ENCODE peak calls at places on chromosome 4, in seven cellular contexts. U is IMR-90; T is SK-MEL-5; Q is neural progenitor cell; F is kidney tubule cell; B is activated CD4-positive, alpha-beta T cell treated with anti-CD3 and anti-CD28 coated beads, Interleukin-2, amount 50 U/mL, for 1 hour; D is NT2/D1. M is an unnamed sample.

GRCh38 chr4:36165256-36166005 is 78.9 kb downstream of the ARAP2 start:
- DNase-seq in U (peak), T (no peak), Q (no peak), F (peak), B (no peak), D (no peak), M (no peak)

GRCh38 chr4:10623241-10623640 is 61.3 kb downstream of the CLNK start:
- DNase-seq in U (peak), T (no peak), Q (no peak), F (no peak), B (no peak), D (no peak), M (no peak)

GRCh38 chr4:151646322-151646721 is 114.5 kb downstream of the GATB start:
- DNase-seq in U (no peak), T (peak), Q (no peak), F (no peak), B (no peak), D (peak), M (no peak)

GRCh38 chr4:147596976-147597375 is 20.2 kb upstream of the TMEM184C start:
- DNase-seq in U (peak), T (no peak), Q (no peak), F (peak), B (no peak), D (no peak), M (no peak)

GRCh38 chr4:189117426-189117825 is 823.2 kb upstream of the FRG1 start:
- DNase-seq in U (peak), T (peak), Q (peak), F (peak), B (no peak), D (no peak), M (no peak)

GRCh38 chr4:90226734-90227133 is 99.5 kb downstream of the CCSER1 start:
- DNase-seq in U (no peak), T (no peak), Q (no peak), F (peak), B (no peak), D (no peak), M (no peak)

GRCh38 chr4:158163941-158164665 is 8.7 kb downstream of the GASK1B start:
- DNase-seq in U (no peak), T (peak), Q (no peak), F (no peak), B (no peak), D (no peak), M (no peak)

GRCh38 chr4:124386648-124387047 is 325.9 kb downstream of the ANKRD50 start:
- DNase-seq in U (no peak), T (no peak), Q (no peak), F (no peak), B (no peak), D (no peak), M (no peak)

GRCh38 chr4:113109106-113109740 is 59.8 kb downstream of the ANK2 start:
- DNase-seq in U (no peak), T (no peak), Q (no peak), F (no peak), B (no peak), D (no peak), M (no peak)

GRCh38 chr4:107710493-107711459 is 9.3 kb downstream of the PAPSS1 start:
- DNase-seq in U (no peak), T (no peak), Q (no peak), F (no peak), B (no peak), D (no peak), M (no peak)

GRCh38 chr4:34261799-34262314 is 1982.5 kb downstream of the ARAP2 start:
- DNase-seq in U (no peak), T (no peak), Q (peak), F (peak), B (no peak), D (no peak), M (no peak)

GRCh38 chr4:86542319-86543027 is 51.6 kb upstream of the PTPN13 start:
- DNase-seq in U (no peak), T (no peak), Q (peak), F (no peak), B (no peak), D (no peak), M (no peak)

GRCh38 chr4:71498002-71498401 is 159.2 kb downstream of the SLC4A4 start:
- DNase-seq in U (peak), T (no peak), Q (no peak), F (no peak), B (no peak), D (no peak), M (no peak)

GRCh38 chr4:138736362-138736761 is 279.2 kb upstream of the NOCT start:
- DNase-seq in U (peak), T (no peak), Q (no peak), F (peak), B (no peak), D (no peak), M (no peak)

GRCh38 chr4:177005801-177006230 is 213.1 kb upstream of the VEGFC start:
- DNase-seq in U (peak), T (peak), Q (no peak), F (peak), B (no peak), D (no peak), M (no peak)

GRCh38 chr4:87911252-87911774 is 64.2 kb upstream of the SPP1 start:
- DNase-seq in U (no peak), T (peak), Q (no peak), F (no peak), B (no peak), D (no peak), M (no peak)

GRCh38 chr4:153585021-153585420 is 99.1 kb upstream of the TLR2 start:
- DNase-seq in U (no peak), T (no peak), Q (no peak), F (no peak), B (no peak), D (no peak), M (no peak)

GRCh38 chr4:39062094-39062493 is at the start of gene KLHL5:
- DNase-seq in U (no peak), T (peak), Q (peak), F (no peak), B (no peak), D (peak), M (peak)

GRCh38 chr4:74037076-74037475 is 1.4 kb downstream of the CXCL3 start:
- DNase-seq in U (no peak), T (no peak), Q (peak), F (no peak), B (no peak), D (no peak), M (no peak)

GRCh38 chr4:144738649-144739048 is 92.7 kb downstream of the HHIP start:
- DNase-seq in U (no peak), T (no peak), Q (no peak), F (no peak), B (no peak), D (no peak), M (no peak)

GRCh38 chr4:26256016-26256415 is 64.8 kb upstream of the RBPJ start:
- DNase-seq in U (peak), T (no peak), Q (no peak), F (no peak), B (no peak), D (no peak), M (no peak)

GRCh38 chr4:139560396-139561084 is 4.5 kb upstream of the SETD7 start:
- DNase-seq in U (no peak), T (no peak), Q (peak), F (peak), B (no peak), D (no peak), M (no peak)

GRCh38 chr4:141132689-141133145 is 552 bp downstream of the RNF150 start:
- DNase-seq in U (peak), T (peak), Q (peak), F (peak), B (no peak), D (no peak), M (no peak)